ENCODE peak calls at places on chromosomes 6 and 20, in eight cellular contexts. I is HCT116, U is IMR-90, H is A549, R is SK-N-SH, C is HepG2, X is H1, J is GM12878. B is an unnamed sample.

GRCh38 chr20:35985789-35986188 is 17.4 kb downstream of the CNBD2 start:
- DNase-seq in I (no peak), U (no peak), H (no peak), R (no peak), C (no peak), X (no peak), J (no peak), B (no peak)

GRCh38 chr20:41029150-41029872 is 689 bp downstream of the TOP1 start:
- DNase-seq in I (no peak), U (no peak), H (peak; percentile 47), R (peak; percentile 68), C (no peak), X (peak; percentile 64), J (no peak), B (peak; percentile 47)

GRCh38 chr6:104682722-104683643 is 176.7 kb downstream of the HACE1 start:
- DNase-seq in I (peak; percentile 53), U (peak; percentile 59), H (peak; percentile 30), R (peak; percentile 52), C (peak; percentile 40), X (peak; percentile 89), J (no peak), B (peak; percentile 82)

GRCh38 chr20:1281279-1282057 is 15.4 kb downstream of the SNPH start:
- DNase-seq in I (no peak), U (no peak), H (no peak), R (no peak), C (no peak), X (peak; percentile 20), J (no peak), B (no peak)

GRCh38 chr20:34105978-34106675 is 5.9 kb downstream of the EIF2S2 start:
- DNase-seq in I (no peak), U (no peak), H (no peak), R (no peak), C (no peak), X (no peak), J (no peak), B (no peak)

GRCh38 chr6:105601541-105602174 is 198.8 kb upstream of the PREP start:
- DNase-seq in I (no peak), U (peak; percentile 100), H (peak; percentile 51), R (no peak), C (peak; percentile 36), X (no peak), J (peak; percentile 99), B (no peak)

GRCh38 chr6:46931416-46931815 is 9.7 kb upstream of the ADGRF5 start:
- DNase-seq in I (no peak), U (no peak), H (no peak), R (no peak), C (no peak), X (no peak), J (no peak), B (no peak)

GRCh38 chr6:9131616-9132015 is 696.3 kb upstream of the SLC35B3 start:
- DNase-seq in I (no peak), U (peak; percentile 6), H (no peak), R (no peak), C (no peak), X (no peak), J (no peak), B (no peak)

GRCh38 chr6:136387316-136387715 is 97.7 kb upstream of the BCLAF1 start:
- DNase-seq in I (no peak), U (no peak), H (no peak), R (no peak), C (no peak), X (no peak), J (no peak), B (no peak)

GRCh38 chr6:105911106-105911629 is 175.0 kb upstream of the PRDM1 start:
- DNase-seq in I (no peak), U (no peak), H (no peak), R (no peak), C (no peak), X (no peak), J (no peak), B (no peak)

GRCh38 chr6:163309491-163310026 is 105.0 kb upstream of the QKI start:
- DNase-seq in I (no peak), U (peak; percentile 10), H (no peak), R (no peak), C (no peak), X (no peak), J (no peak), B (no peak)

GRCh38 chr6:3281669-3282460 is 23.1 kb downstream of the PSMG4 start:
- DNase-seq in I (no peak), U (peak; percentile 85), H (peak; percentile 21), R (no peak), C (no peak), X (no peak), J (no peak), B (no peak)

GRCh38 chr20:39974966-39975501 is 714.0 kb downstream of the MAFB start:
- DNase-seq in I (no peak), U (no peak), H (no peak), R (no peak), C (no peak), X (no peak), J (no peak), B (no peak)

GRCh38 chr6:21733311-21733710 is 139.8 kb downstream of the SOX4 start:
- DNase-seq in I (no peak), U (peak; percentile 37), H (no peak), R (no peak), C (no peak), X (no peak), J (no peak), B (no peak)

GRCh38 chr6:47967843-47968242 is 143.2 kb downstream of the PTCHD4 start:
- DNase-seq in I (no peak), U (no peak), H (no peak), R (no peak), C (no peak), X (no peak), J (no peak), B (no peak)

GRCh38 chr6:56842602-56843475 is 112.1 kb upstream of the BEND6 start:
- DNase-seq in I (no peak), U (peak; percentile 60), H (no peak), R (peak; percentile 36), C (no peak), X (peak; percentile 77), J (no peak), B (no peak)

GRCh38 chr6:34000281-34000680 is 145.6 kb downstream of the GRM4 start:
- DNase-seq in I (no peak), U (no peak), H (no peak), R (no peak), C (no peak), X (no peak), J (no peak), B (no peak)

GRCh38 chr6:122214605-122215318 is 184.7 kb upstream of the HSF2 start:
- DNase-seq in I (no peak), U (no peak), H (no peak), R (no peak), C (no peak), X (no peak), J (no peak), B (no peak)

GRCh38 chr20:57445298-57445697 is 54.1 kb downstream of the RBM38 start:
- DNase-seq in I (no peak), U (peak; percentile 76), H (no peak), R (no peak), C (no peak), X (no peak), J (no peak), B (no peak)
- TF ChIP-seq RAD21 in I (no peak), U (no peak), H (no peak), R (no peak), C (no peak), X (no peak), J (no peak), B (no peak)

DNA sequence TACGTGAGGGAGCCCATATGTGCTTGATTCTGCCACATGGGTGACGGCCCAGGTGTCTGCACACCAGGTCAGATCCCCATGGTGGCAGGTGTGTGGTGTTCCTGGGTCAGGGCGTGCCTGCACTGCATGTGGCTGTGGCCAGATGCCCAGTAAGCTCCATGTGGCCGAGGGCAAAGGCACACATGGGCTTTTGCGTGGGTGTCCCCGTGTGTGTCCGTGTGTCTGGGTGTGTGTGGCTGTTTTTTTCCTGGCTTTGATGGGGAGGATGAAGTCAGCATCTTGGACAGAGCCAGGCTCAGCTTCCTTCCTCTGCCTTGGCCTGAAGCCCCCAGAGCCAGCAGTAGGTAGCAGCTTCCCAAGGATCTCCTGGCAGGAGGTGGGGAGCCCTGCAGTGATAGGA is 1.5 kb upstream of the TNXB start:
- DNase-seq in I (no peak), U (no peak), H (no peak), R (no peak), C (no peak), X (no peak), J (no peak), B (no peak)
- H3K27ac ChIP-seq in I (no peak overlapping the region), U (no peak overlapping the region), H (no peak overlapping the region), R (no peak overlapping the region), C (no peak overlapping the region), X (no peak overlapping the region), J (no peak overlapping the region), B (no peak overlapping the region)

GRCh38 chr20:31644701-31645100 is 7.0 kb downstream of the COX4I2 start:
- DNase-seq in I (no peak), U (no peak), H (no peak), R (no peak), C (no peak), X (no peak), J (no peak), B (peak; percentile 66)
- TF ChIP-seq RAD21 in I (no peak), U (no peak), H (no peak), R (no peak), C (no peak), X (no peak), J (no peak), B (no peak)

DNA sequence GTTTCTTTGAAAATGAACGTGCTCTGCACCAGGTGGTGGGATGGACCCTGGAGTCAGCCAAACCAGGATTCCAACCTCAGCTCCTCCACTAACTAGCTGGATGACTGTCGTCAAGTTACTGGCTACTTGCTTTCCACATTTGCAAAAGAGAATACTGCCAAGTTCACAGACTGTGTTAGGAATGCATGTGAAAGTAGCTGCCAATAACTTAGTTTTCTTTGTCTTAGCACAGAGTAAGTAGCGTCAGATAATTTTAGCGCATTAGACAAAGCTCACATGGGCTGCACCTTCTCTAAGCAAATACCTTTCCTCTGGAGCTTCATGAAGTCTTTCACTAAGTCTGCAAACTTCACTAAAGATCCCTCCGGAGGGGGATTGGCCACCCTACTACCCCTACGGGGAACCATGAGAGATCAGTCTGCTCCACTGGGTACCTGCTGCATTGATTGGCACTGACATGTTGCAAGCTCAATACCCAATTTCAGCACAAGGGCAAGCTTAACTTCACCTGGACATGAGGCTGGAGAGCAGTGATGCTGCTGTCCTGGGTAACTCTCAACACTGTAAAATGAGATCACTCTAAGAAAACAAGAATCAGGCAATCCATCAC is 113.9 kb downstream of the MBOAT1 start:
- DNase-seq in I (no peak), U (no peak), H (no peak), R (no peak), C (no peak), X (no peak), J (no peak), B (no peak)
- H3K27ac ChIP-seq in I (no peak overlapping the region), U (no peak overlapping the region), H (no peak overlapping the region), R (no peak overlapping the region), C (no peak overlapping the region), X (no peak overlapping the region), J (no peak overlapping the region), B (no peak overlapping the region)

DNA sequence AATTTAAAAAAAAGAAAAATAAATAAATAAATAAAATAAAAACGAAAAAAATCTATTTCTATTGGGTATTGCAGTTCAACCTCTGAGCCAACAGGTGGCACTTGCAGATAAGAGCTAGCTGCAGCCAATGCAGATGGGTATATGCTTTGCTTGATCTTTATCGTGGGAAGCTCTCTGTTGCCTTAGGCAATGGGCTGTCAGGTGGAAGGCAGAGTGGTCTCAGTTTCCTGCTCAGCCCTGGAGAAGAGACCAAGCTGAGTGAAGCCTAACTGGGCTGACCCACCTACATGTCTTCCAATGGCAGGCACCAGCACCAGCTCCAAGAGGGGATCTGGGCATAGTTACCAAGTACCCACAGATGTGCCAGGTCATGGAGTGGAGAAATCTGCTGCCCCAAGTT is 95.0 kb downstream of the AK9 start:
- DNase-seq in I (peak; percentile 18), U (peak; percentile 57), H (no peak), R (peak; percentile 23), C (peak; percentile 26), X (peak; percentile 49), J (no peak), B (no peak)
- TF ChIP-seq RAD21 in I (peak; percentile 64), U (peak; percentile 59), H (no peak), R (peak; percentile 53), C (no peak), X (peak; percentile 82), J (peak; percentile 84), B (no peak)

B was measured in K562.